ENCODE peak calls at places on chromosomes 3 and 15, in six cellular contexts. N is NCI-H1092, O is HCT116, T is IMR-90, K is HAP-1, Y is fibroblast of villous mesenchyme. V is an unnamed sample.

GRCh38 chr3:173411288-173412064 is 13.9 kb downstream of the NLGN1 start:
- DNase-seq in N (peak), O (peak), T (peak), K (peak), Y (peak), V (no peak)

GRCh38 chr3:114857281-114857680 is 289.8 kb downstream of the ZBTB20 start:
- DNase-seq in N (no peak), O (no peak), T (no peak), K (peak), Y (no peak), V (no peak)

GRCh38 chr3:24963762-24964625 is 464.1 kb upstream of the RARB start:
- DNase-seq in N (no peak), O (peak), T (peak), K (peak), Y (peak), V (no peak)

GRCh38 chr15:91694829-91695205 is 158.7 kb upstream of the SLCO3A1 start:
- DNase-seq in N (no peak), O (no peak), T (peak), K (no peak), Y (peak), V (no peak)

GRCh38 chr3:151395806-151396205 is 11.3 kb upstream of the P2RY12 start:
- DNase-seq in N (no peak), O (no peak), T (peak), K (no peak), Y (peak), V (no peak)

GRCh38 chr3:46187876-46188275 is 20.2 kb downstream of the CCR1 start:
- DNase-seq in N (no peak), O (peak), T (peak), K (no peak), Y (peak), V (no peak)

GRCh38 chr15:23854535-23855252 is 167.6 kb upstream of the NDN start:
- DNase-seq in N (no peak), O (no peak), T (no peak), K (no peak), Y (no peak), V (no peak)

GRCh38 chr3:128217702-128218475 is 64.6 kb downstream of the EEFSEC start:
- DNase-seq in N (no peak), O (no peak), T (peak), K (no peak), Y (peak), V (no peak)

GRCh38 chr15:91465696-91466095 is 365.6 kb downstream of the SV2B start:
- DNase-seq in N (no peak), O (no peak), T (no peak), K (no peak), Y (no peak), V (no peak)

GRCh38 chr15:92877000-92877399 is 23.1 kb upstream of the CHD2 start:
- DNase-seq in N (no peak), O (no peak), T (no peak), K (peak), Y (peak), V (no peak)

GRCh38 chr15:54841906-54842305 is 354.8 kb downstream of the RSL24D1 start:
- DNase-seq in N (no peak), O (no peak), T (no peak), K (no peak), Y (no peak), V (no peak)

GRCh38 chr3:71585891-71586809 is 2.6 kb upstream of the FOXP1 start:
- DNase-seq in N (no peak), O (peak), T (peak), K (peak), Y (peak), V (no peak)

GRCh38 chr15:44264148-44264547 is 24.4 kb upstream of the GOLM2 start:
- DNase-seq in N (no peak), O (no peak), T (no peak), K (no peak), Y (no peak), V (no peak)

V was measured in progenitor cell of endocrine pancreas.